ENCODE peak calls at places on chromosomes 16 and 17, in five cellular contexts. B is H1, A is H9, O is neuronal stem cell, V is trophoblast cell. G is an unnamed sample.

GRCh38 chr17:43779145-43780125 is 658 bp upstream of the DUSP3 start:
- DNase-seq in B (no peak), A (peak), O (peak), V (no peak), G (peak)

GRCh38 chr16:4538067-4538385 is 547 bp downstream of the CDIP1 start:
- DNase-seq in B (no peak), A (no peak), O (no peak), V (peak), G (no peak)

GRCh38 chr17:77042688-77043330 is 98.0 kb upstream of the SEC14L1 start:
- DNase-seq in B (no peak), A (no peak), O (no peak), V (no peak), G (no peak)

GRCh38 chr17:601462-602303 is 113.0 kb downstream of the VPS53 start:
- DNase-seq in B (no peak), A (no peak), O (no peak), V (peak), G (peak)

GRCh38 chr17:63381101-63381729 is 64.9 kb downstream of the CYB561 start:
- DNase-seq in B (no peak), A (no peak), O (no peak), V (peak), G (peak)

GRCh38 chr17:10210151-10210574 is 11.8 kb upstream of the GAS7 start:
- DNase-seq in B (peak), A (peak), O (no peak), V (peak), G (peak)

GRCh38 chr17:29633886-29634285 is 11.2 kb upstream of the CORO6 start:
- DNase-seq in B (no peak), A (no peak), O (no peak), V (no peak), G (no peak)

GRCh38 chr17:82984751-82985435 is 94.5 kb upstream of the METRNL start:
- DNase-seq in B (no peak), A (no peak), O (no peak), V (no peak), G (no peak)

GRCh38 chr17:42027961-42028790 is 8.3 kb downstream of the NKIRAS2 start:
- DNase-seq in B (no peak), A (peak), O (no peak), V (peak), G (no peak)

GRCh38 chr17:78979780-78980623 is at the start of gene LGALS3BP:
- DNase-seq in B (no peak), A (peak), O (peak), V (peak), G (peak)

GRCh38 chr16:57590654-57591085 is 37.8 kb upstream of the ADGRG1 start:
- DNase-seq in B (no peak), A (no peak), O (no peak), V (peak), G (peak)

GRCh38 chr17:27315322-27315721 is 21.4 kb downstream of the WSB1 start:
- DNase-seq in B (no peak), A (peak), O (no peak), V (peak), G (no peak)

GRCh38 chr17:16358394-16358793 is 5.1 kb upstream of the CENPV start:
- DNase-seq in B (no peak), A (no peak), O (no peak), V (no peak), G (no peak)

GRCh38 chr17:69230939-69231338 is 2.3 kb upstream of the ABCA10 start:
- DNase-seq in B (no peak), A (no peak), O (no peak), V (no peak), G (no peak)
- H2BK12ac ChIP-seq in B (no peak), A (no peak), O (no peak), V (no peak), G (no peak)

DNA sequence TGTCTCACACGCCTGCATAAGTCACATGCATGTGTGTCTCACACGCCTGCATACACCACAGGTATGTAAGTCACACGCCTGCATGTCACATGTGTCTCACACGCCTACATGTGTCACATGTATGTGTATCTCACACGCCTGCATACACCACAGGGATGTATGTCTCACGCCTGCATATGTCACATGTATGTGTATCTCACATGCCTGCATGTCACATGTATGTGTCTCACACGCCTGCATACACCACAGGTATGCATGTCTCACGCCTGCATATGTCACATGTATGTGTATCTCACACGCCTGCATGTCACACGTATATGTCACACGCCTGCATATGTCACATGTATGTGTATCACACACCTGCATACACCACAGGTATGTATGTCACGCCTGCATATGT is 13.8 kb upstream of the CDH15 start:
- DNase-seq in B (no peak), A (no peak), O (no peak), V (no peak), G (no peak)
- H2BK12ac ChIP-seq in B (no peak), A (no peak), O (no peak), V (no peak), G (no peak)

GRCh38 chr16:75376475-75376907 is 56.8 kb downstream of the CFDP1 start:
- DNase-seq in B (no peak), A (peak), O (no peak), V (peak), G (no peak)
- H2BK12ac ChIP-seq in B (no peak), A (no peak), O (no peak), V (no peak), G (no peak)

DNA sequence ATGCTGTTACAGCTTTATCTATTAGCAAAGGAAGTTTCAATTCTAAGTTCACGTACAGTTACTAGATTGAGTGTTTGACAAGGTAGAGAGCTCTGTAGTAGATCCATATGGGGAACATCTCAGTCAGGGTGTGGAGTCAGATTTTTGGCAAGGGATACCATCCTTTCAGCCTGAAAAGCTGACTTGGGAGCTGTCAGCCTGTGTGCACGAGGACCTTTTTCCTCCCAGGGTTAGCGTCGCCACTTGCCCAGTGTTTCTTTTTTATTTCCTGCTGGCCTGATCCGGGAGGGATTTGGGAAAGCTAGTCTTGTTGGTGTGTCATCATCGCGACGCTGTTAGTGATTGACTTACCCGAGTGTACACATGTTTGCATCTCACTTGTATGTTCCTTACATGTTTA is 29.5 kb downstream of the WWOX start:
- DNase-seq in B (no peak), A (no peak), O (no peak), V (no peak), G (no peak)
- H2BK12ac ChIP-seq in B (no peak), A (no peak), O (no peak), V (no peak), G (no peak)

GRCh38 chr17:1638171-1638583 is 7.4 kb downstream of the SCARF1 start:
- DNase-seq in B (no peak), A (no peak), O (no peak), V (no peak), G (no peak)

GRCh38 chr17:1635675-1636465 is 7.2 kb upstream of the SLC43A2 start:
- DNase-seq in B (no peak), A (no peak), O (no peak), V (peak), G (no peak)

GRCh38 chr17:1638624-1639300 is 6.8 kb downstream of the SCARF1 start:
- DNase-seq in B (no peak), A (no peak), O (no peak), V (no peak), G (no peak)

GRCh38 chr17:1634841-1635650 is 6.4 kb upstream of the SLC43A2 start:
- DNase-seq in B (no peak), A (no peak), O (no peak), V (no peak), G (no peak)

DNA sequence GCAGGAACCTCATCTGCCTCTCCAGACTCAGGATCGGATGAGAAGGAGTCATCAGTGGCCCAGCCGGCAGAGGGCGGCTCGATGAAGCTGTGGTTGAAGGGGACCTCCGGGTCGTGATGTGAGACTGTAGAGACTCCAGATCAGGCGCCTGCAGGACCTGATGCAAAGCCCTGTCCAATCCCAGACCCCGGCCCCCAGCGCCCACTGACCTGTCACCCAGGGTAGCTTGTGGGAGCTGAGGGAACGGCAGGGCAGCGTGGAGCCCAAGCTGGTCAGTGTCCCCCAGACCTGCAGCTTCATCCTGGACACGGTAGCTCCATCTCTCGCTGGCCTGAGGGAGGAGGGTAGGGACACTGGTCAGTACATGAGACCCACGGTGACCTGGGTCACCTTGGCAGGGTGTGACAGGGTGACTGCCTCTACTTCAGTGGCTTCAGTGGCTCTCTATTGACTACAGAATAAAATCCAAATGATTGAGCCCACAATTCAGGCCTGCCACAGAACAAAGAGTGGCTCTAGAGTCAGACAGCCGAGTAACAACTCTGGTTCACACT is 8.2 kb upstream of the SLC43A2 start:
- DNase-seq in B (no peak), A (no peak), O (no peak), V (no peak), G (no peak)
- H2BK12ac ChIP-seq in B (no peak), A (no peak), O (peak), V (no peak), G (no peak)

GRCh38 chr16:21523411-21524067 is 75.8 kb upstream of the METTL9 start:
- DNase-seq in B (no peak), A (no peak), O (no peak), V (no peak), G (no peak)

GRCh38 chr16:21524068-21524751 is 75.2 kb upstream of the METTL9 start:
- DNase-seq in B (no peak), A (no peak), O (no peak), V (no peak), G (no peak)

GRCh38 chr16:21526923-21527807 is 72.2 kb upstream of the METTL9 start:
- DNase-seq in B (no peak), A (no peak), O (no peak), V (no peak), G (no peak)
- H2BK12ac ChIP-seq in B (peak), A (no peak), O (no peak), V (no peak), G (no peak)

DNA sequence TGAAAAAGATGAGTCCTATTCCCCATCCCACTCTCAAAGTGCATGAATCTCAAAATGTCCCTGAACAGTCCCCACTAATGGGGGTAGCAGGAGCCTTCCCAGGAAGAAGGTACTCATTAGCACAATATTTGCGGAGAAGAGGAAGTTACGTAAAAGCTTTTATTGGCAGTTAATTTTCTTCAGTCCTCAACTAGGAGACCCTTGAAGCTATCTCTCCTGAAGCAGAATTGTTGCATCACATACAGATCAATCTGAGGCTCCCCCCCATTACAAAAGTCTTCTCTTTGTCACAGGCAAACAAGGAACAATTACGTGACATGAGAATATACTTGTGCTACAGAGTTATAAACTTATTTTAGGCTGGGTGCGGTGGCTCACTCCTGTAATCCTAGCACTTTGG is 14.2 kb downstream of the SLFN12L start:
- DNase-seq in B (no peak), A (no peak), O (no peak), V (no peak), G (no peak)
- H2BK12ac ChIP-seq in B (no peak), A (no peak), O (no peak), V (no peak), G (no peak)

G was measured in mesenchymal stem cell.